ENCODE peak calls at places on chromosomes 3 and 15, in five cellular contexts. One of them, this sample, is unnamed. For H3K4me1, the result is how much of the 10 kb centered on the place peaks cover.

GRCh38 chr3:56810912-56811544 is 9.3 kb upstream of the ARHGEF3 start:
- DNase-seq in gastrocnemius medialis: no peak
- DNase-seq in prostate gland: peak
- DNase-seq in fibroblast of lung: no peak
- DNase-seq in CD4-positive, CD25-positive, alpha-beta regulatory T cell: no peak
- DNase-seq in this sample: no peak

GRCh38 chr3:136783708-136784191 is 31.6 kb upstream of the STAG1 start:
- DNase-seq in prostate gland: peak
- DNase-seq in gastrocnemius medialis: no peak
- DNase-seq in CD4-positive, CD25-positive, alpha-beta regulatory T cell: no peak
- DNase-seq in fibroblast of lung: peak
- DNase-seq in this sample: no peak

GRCh38 chr15:36905908-36906307 is 194.4 kb downstream of the MEIS2 start:
- DNase-seq in CD4-positive, CD25-positive, alpha-beta regulatory T cell: no peak
- DNase-seq in fibroblast of lung: no peak
- DNase-seq in gastrocnemius medialis: no peak
- DNase-seq in prostate gland: peak
- DNase-seq in this sample: peak

GRCh38 chr15:81255596-81255995 is 58.9 kb downstream of the IL16 start:
- DNase-seq in CD4-positive, CD25-positive, alpha-beta regulatory T cell: no peak
- DNase-seq in fibroblast of lung: no peak
- DNase-seq in gastrocnemius medialis: no peak
- DNase-seq in prostate gland: no peak
- DNase-seq in this sample: no peak

GRCh38 chr3:39184968-39185285 is 7.5 kb downstream of the XIRP1 start:
- DNase-seq in prostate gland: no peak
- DNase-seq in gastrocnemius medialis: no peak
- DNase-seq in fibroblast of lung: no peak
- DNase-seq in CD4-positive, CD25-positive, alpha-beta regulatory T cell: no peak
- DNase-seq in this sample: no peak

GRCh38 chr3:151871639-151872468 is 1.6 kb upstream of the SUCNR1 start:
- DNase-seq in gastrocnemius medialis: no peak
- DNase-seq in fibroblast of lung: no peak
- DNase-seq in CD4-positive, CD25-positive, alpha-beta regulatory T cell: peak
- DNase-seq in prostate gland: no peak
- DNase-seq in this sample: peak

GRCh38 chr3:104032283-104032682 is 1334.4 kb upstream of the ALCAM start:
- DNase-seq in fibroblast of lung: no peak
- DNase-seq in CD4-positive, CD25-positive, alpha-beta regulatory T cell: no peak
- DNase-seq in prostate gland: no peak
- DNase-seq in gastrocnemius medialis: no peak
- DNase-seq in this sample: no peak

GRCh38 chr3:39103324-39103693 is 4.1 kb downstream of the GORASP1 start:
- DNase-seq in gastrocnemius medialis: no peak
- DNase-seq in fibroblast of lung: no peak
- DNase-seq in CD4-positive, CD25-positive, alpha-beta regulatory T cell: peak
- DNase-seq in prostate gland: no peak
- DNase-seq in this sample: no peak

GRCh38 chr3:50652709-50653108 is 22.0 kb upstream of the DOCK3 start:
- DNase-seq in CD4-positive, CD25-positive, alpha-beta regulatory T cell: peak
- DNase-seq in gastrocnemius medialis: peak
- DNase-seq in prostate gland: no peak
- DNase-seq in fibroblast of lung: peak
- DNase-seq in this sample: peak

GRCh38 chr15:100156201-100156600 is 185.6 kb downstream of the ADAMTS17 start:
- DNase-seq in CD4-positive, CD25-positive, alpha-beta regulatory T cell: no peak
- DNase-seq in gastrocnemius medialis: no peak
- DNase-seq in prostate gland: no peak
- DNase-seq in fibroblast of lung: no peak
- DNase-seq in this sample: no peak

GRCh38 chr15:43121863-43122262 is 11.5 kb upstream of the TMEM62 start:
- DNase-seq in prostate gland: no peak
- DNase-seq in gastrocnemius medialis: no peak
- DNase-seq in fibroblast of lung: no peak
- DNase-seq in CD4-positive, CD25-positive, alpha-beta regulatory T cell: no peak
- DNase-seq in this sample: no peak

GRCh38 chr15:70316059-70316600 is 218.4 kb upstream of the TLE3 start:
- DNase-seq in CD4-positive, CD25-positive, alpha-beta regulatory T cell: no peak
- DNase-seq in fibroblast of lung: no peak
- DNase-seq in prostate gland: no peak
- DNase-seq in gastrocnemius medialis: no peak
- DNase-seq in this sample: no peak

GRCh38 chr3:182370949-182371348 is 422.4 kb upstream of the ATP11B start:
- DNase-seq in CD4-positive, CD25-positive, alpha-beta regulatory T cell: no peak
- DNase-seq in prostate gland: no peak
- DNase-seq in fibroblast of lung: no peak
- DNase-seq in gastrocnemius medialis: no peak
- DNase-seq in this sample: no peak

GRCh38 chr3:41708176-41708575 is 253.7 kb downstream of the ULK4 start:
- DNase-seq in prostate gland: no peak
- DNase-seq in gastrocnemius medialis: no peak
- DNase-seq in CD4-positive, CD25-positive, alpha-beta regulatory T cell: no peak
- DNase-seq in fibroblast of lung: no peak
- DNase-seq in this sample: no peak

GRCh38 chr3:172280406-172281051 is 167.7 kb downstream of the GHSR start:
- DNase-seq in gastrocnemius medialis: no peak
- DNase-seq in prostate gland: no peak
- DNase-seq in fibroblast of lung: peak
- DNase-seq in CD4-positive, CD25-positive, alpha-beta regulatory T cell: no peak
- DNase-seq in this sample: no peak

GRCh38 chr3:127551178-127551577 is 39.4 kb downstream of the TPRA1 start:
- DNase-seq in gastrocnemius medialis: no peak
- DNase-seq in prostate gland: no peak
- DNase-seq in CD4-positive, CD25-positive, alpha-beta regulatory T cell: no peak
- DNase-seq in fibroblast of lung: no peak
- DNase-seq in this sample: no peak

GRCh38 chr3:242986-243706 is 46.6 kb downstream of the CHL1 start:
- DNase-seq in CD4-positive, CD25-positive, alpha-beta regulatory T cell: no peak
- DNase-seq in prostate gland: no peak
- DNase-seq in gastrocnemius medialis: no peak
- DNase-seq in fibroblast of lung: peak
- DNase-seq in this sample: no peak

GRCh38 chr15:58467121-58467721 is 35.4 kb downstream of the LIPC start:
- DNase-seq in fibroblast of lung: no peak
- DNase-seq in CD4-positive, CD25-positive, alpha-beta regulatory T cell: no peak
- DNase-seq in prostate gland: no peak
- DNase-seq in gastrocnemius medialis: no peak
- DNase-seq in this sample: no peak

GRCh38 chr15:40293905-40294895 is 11.3 kb upstream of the ANKRD63 start:
- DNase-seq in prostate gland: no peak
- DNase-seq in CD4-positive, CD25-positive, alpha-beta regulatory T cell: no peak
- DNase-seq in gastrocnemius medialis: no peak
- DNase-seq in fibroblast of lung: no peak
- DNase-seq in this sample: no peak

GRCh38 chr15:72758195-72758594 is 25.4 kb downstream of the ADPGK start:
- DNase-seq in CD4-positive, CD25-positive, alpha-beta regulatory T cell: no peak
- DNase-seq in fibroblast of lung: peak
- DNase-seq in gastrocnemius medialis: no peak
- DNase-seq in prostate gland: no peak
- DNase-seq in this sample: peak

GRCh38 chr3:5202267-5202666 is 14.8 kb downstream of the EDEM1 start:
- DNase-seq in prostate gland: no peak
- DNase-seq in gastrocnemius medialis: no peak
- DNase-seq in CD4-positive, CD25-positive, alpha-beta regulatory T cell: no peak
- DNase-seq in fibroblast of lung: peak
- DNase-seq in this sample: no peak

GRCh38 chr15:70327328-70328136 is 229.8 kb upstream of the TLE3 start:
- DNase-seq in gastrocnemius medialis: no peak
- DNase-seq in fibroblast of lung: peak
- DNase-seq in prostate gland: no peak
- DNase-seq in CD4-positive, CD25-positive, alpha-beta regulatory T cell: no peak
- DNase-seq in this sample: peak

GRCh38 chr3:44974406-44974805 is 1.6 kb downstream of the ZDHHC3 start:
- DNase-seq in fibroblast of lung: no peak
- DNase-seq in prostate gland: no peak
- DNase-seq in CD4-positive, CD25-positive, alpha-beta regulatory T cell: peak
- DNase-seq in gastrocnemius medialis: no peak
- DNase-seq in this sample: no peak

GRCh38 chr15:66369773-66370651 is 13.5 kb upstream of the TIPIN start:
- DNase-seq in prostate gland: no peak
- DNase-seq in fibroblast of lung: peak
- DNase-seq in CD4-positive, CD25-positive, alpha-beta regulatory T cell: peak
- DNase-seq in gastrocnemius medialis: no peak
- DNase-seq in this sample: no peak

GRCh38 chr3:116299646-116300081 is 145.6 kb downstream of the LSAMP start:
- DNase-seq in gastrocnemius medialis: no peak
- DNase-seq in CD4-positive, CD25-positive, alpha-beta regulatory T cell: no peak
- DNase-seq in prostate gland: no peak
- DNase-seq in fibroblast of lung: no peak
- DNase-seq in this sample: no peak

GRCh38 chr15:89317188-89317720 is 17.4 kb downstream of the POLG start:
- DNase-seq in CD4-positive, CD25-positive, alpha-beta regulatory T cell: no peak
- DNase-seq in fibroblast of lung: no peak
- DNase-seq in prostate gland: no peak
- DNase-seq in gastrocnemius medialis: no peak
- DNase-seq in this sample: no peak
- H3K4me1 ChIP-seq in CD4-positive, CD25-positive, alpha-beta regulatory T cell: under half
- H3K4me1 ChIP-seq in fibroblast of lung: under half
- H3K4me1 ChIP-seq in prostate gland: under half
- H3K4me1 ChIP-seq in gastrocnemius medialis: under half
- H3K4me1 ChIP-seq in this sample: under half

GRCh38 chr3:139134678-139135372 is 90.1 kb upstream of the PRR23C start:
- DNase-seq in prostate gland: no peak
- DNase-seq in gastrocnemius medialis: no peak
- DNase-seq in CD4-positive, CD25-positive, alpha-beta regulatory T cell: no peak
- DNase-seq in fibroblast of lung: no peak
- DNase-seq in this sample: no peak

GRCh38 chr3:139140553-139140952 is 95.9 kb upstream of the PRR23C start:
- DNase-seq in gastrocnemius medialis: no peak
- DNase-seq in CD4-positive, CD25-positive, alpha-beta regulatory T cell: no peak
- DNase-seq in prostate gland: no peak
- DNase-seq in fibroblast of lung: no peak
- DNase-seq in this sample: no peak

GRCh38 chr3:139135657-139136056 is 91.0 kb upstream of the PRR23C start:
- DNase-seq in fibroblast of lung: no peak
- DNase-seq in prostate gland: no peak
- DNase-seq in CD4-positive, CD25-positive, alpha-beta regulatory T cell: no peak
- DNase-seq in gastrocnemius medialis: no peak
- DNase-seq in this sample: no peak

GRCh38 chr3:139132976-139133375 is 88.3 kb upstream of the PRR23C start:
- DNase-seq in gastrocnemius medialis: no peak
- DNase-seq in CD4-positive, CD25-positive, alpha-beta regulatory T cell: no peak
- DNase-seq in prostate gland: no peak
- DNase-seq in fibroblast of lung: no peak
- DNase-seq in this sample: no peak

GRCh38 chr3:139136459-139137190 is 91.9 kb upstream of the PRR23C start:
- DNase-seq in fibroblast of lung: no peak
- DNase-seq in CD4-positive, CD25-positive, alpha-beta regulatory T cell: no peak
- DNase-seq in gastrocnemius medialis: no peak
- DNase-seq in prostate gland: no peak
- DNase-seq in this sample: no peak
- H3K27ac ChIP-seq in fibroblast of lung: no peak
- H3K27ac ChIP-seq in CD4-positive, CD25-positive, alpha-beta regulatory T cell: no peak
- H3K27ac ChIP-seq in gastrocnemius medialis: no peak
- H3K27ac ChIP-seq in prostate gland: no peak
- H3K27ac ChIP-seq in this sample: no peak

DNA sequence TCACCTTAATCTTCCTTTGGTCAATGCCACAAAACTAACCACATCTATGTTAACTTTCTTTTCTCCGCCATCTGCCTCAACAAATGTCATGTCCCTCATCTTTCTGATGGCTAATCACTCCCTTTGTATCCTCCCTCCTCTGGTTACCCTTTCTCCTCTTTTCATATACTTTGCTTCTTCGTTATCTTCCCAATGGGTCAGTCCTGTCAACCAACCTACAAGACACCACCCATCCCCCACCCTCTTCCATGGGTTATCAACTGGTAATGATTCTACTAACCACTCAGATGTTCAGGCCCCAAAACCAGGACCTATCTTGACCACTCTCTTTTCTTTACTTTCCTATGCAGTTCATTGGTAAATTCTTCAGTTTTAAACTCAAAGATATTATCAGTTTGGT is 2.3 kb upstream of the PDCD6IP start:
- DNase-seq in prostate gland: no peak
- DNase-seq in CD4-positive, CD25-positive, alpha-beta regulatory T cell: no peak
- DNase-seq in fibroblast of lung: no peak
- DNase-seq in gastrocnemius medialis: no peak
- DNase-seq in this sample: no peak
- H3K4me1 ChIP-seq in prostate gland: under half
- H3K4me1 ChIP-seq in CD4-positive, CD25-positive, alpha-beta regulatory T cell: under half
- H3K4me1 ChIP-seq in fibroblast of lung: under half
- H3K4me1 ChIP-seq in gastrocnemius medialis: under half
- H3K4me1 ChIP-seq in this sample: under half

GRCh38 chr15:73923156-73923487 is 3.1 kb upstream of the LOXL1 start:
- DNase-seq in prostate gland: no peak
- DNase-seq in fibroblast of lung: no peak
- DNase-seq in gastrocnemius medialis: no peak
- DNase-seq in CD4-positive, CD25-positive, alpha-beta regulatory T cell: no peak
- DNase-seq in this sample: no peak
- H3K27ac ChIP-seq in prostate gland: peak
- H3K27ac ChIP-seq in fibroblast of lung: peak
- H3K27ac ChIP-seq in gastrocnemius medialis: no peak
- H3K27ac ChIP-seq in CD4-positive, CD25-positive, alpha-beta regulatory T cell: no peak
- H3K27ac ChIP-seq in this sample: peak

GRCh38 chr3:58160399-58160798 is 50.4 kb downstream of the DNASE1L3 start:
- DNase-seq in prostate gland: no peak
- DNase-seq in CD4-positive, CD25-positive, alpha-beta regulatory T cell: no peak
- DNase-seq in gastrocnemius medialis: no peak
- DNase-seq in fibroblast of lung: no peak
- DNase-seq in this sample: no peak

GRCh38 chr3:58164916-58165821 is 45.6 kb downstream of the DNASE1L3 start:
- DNase-seq in prostate gland: peak
- DNase-seq in CD4-positive, CD25-positive, alpha-beta regulatory T cell: no peak
- DNase-seq in fibroblast of lung: no peak
- DNase-seq in gastrocnemius medialis: no peak
- DNase-seq in this sample: peak

GRCh38 chr3:58164199-58164879 is 46.4 kb downstream of the DNASE1L3 start:
- DNase-seq in CD4-positive, CD25-positive, alpha-beta regulatory T cell: no peak
- DNase-seq in fibroblast of lung: peak
- DNase-seq in gastrocnemius medialis: no peak
- DNase-seq in prostate gland: peak
- DNase-seq in this sample: no peak

GRCh38 chr3:58161435-58162398 is 49.1 kb downstream of the DNASE1L3 start:
- DNase-seq in fibroblast of lung: peak
- DNase-seq in prostate gland: no peak
- DNase-seq in gastrocnemius medialis: no peak
- DNase-seq in CD4-positive, CD25-positive, alpha-beta regulatory T cell: peak
- DNase-seq in this sample: no peak

DNA sequence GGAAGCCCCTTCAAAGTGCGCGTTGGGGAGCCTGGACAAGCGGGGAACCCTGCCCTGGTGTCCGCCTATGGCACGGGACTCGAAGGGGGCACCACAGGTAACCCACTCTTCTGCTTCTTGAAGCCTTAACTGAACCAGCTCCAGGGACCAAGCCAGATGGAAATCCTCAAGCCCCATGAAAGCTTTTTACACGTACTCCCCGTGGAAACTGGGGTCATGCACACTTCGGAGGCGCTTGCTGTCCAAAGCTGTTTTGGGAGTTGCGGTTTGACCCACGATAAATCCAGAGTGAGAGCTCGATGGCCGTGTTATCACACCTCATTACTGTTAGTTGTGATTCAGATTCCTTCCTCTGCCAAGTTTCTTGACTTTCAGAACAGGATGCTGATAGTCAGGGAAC is 47.5 kb downstream of the DNASE1L3 start:
- DNase-seq in gastrocnemius medialis: no peak
- DNase-seq in fibroblast of lung: peak
- DNase-seq in CD4-positive, CD25-positive, alpha-beta regulatory T cell: no peak
- DNase-seq in prostate gland: no peak
- DNase-seq in this sample: no peak
- H3K4me1 ChIP-seq in gastrocnemius medialis: under half
- H3K4me1 ChIP-seq in fibroblast of lung: under half
- H3K4me1 ChIP-seq in CD4-positive, CD25-positive, alpha-beta regulatory T cell: under half
- H3K4me1 ChIP-seq in prostate gland: under half
- H3K4me1 ChIP-seq in this sample: under half

GRCh38 chr3:14430706-14431470 is 28.5 kb downstream of the SLC6A6 start:
- DNase-seq in CD4-positive, CD25-positive, alpha-beta regulatory T cell: no peak
- DNase-seq in gastrocnemius medialis: no peak
- DNase-seq in prostate gland: no peak
- DNase-seq in fibroblast of lung: no peak
- DNase-seq in this sample: no peak
- H3K27ac ChIP-seq in CD4-positive, CD25-positive, alpha-beta regulatory T cell: peak
- H3K27ac ChIP-seq in gastrocnemius medialis: peak
- H3K27ac ChIP-seq in prostate gland: no peak
- H3K27ac ChIP-seq in fibroblast of lung: no peak
- H3K27ac ChIP-seq in this sample: no peak